ENCODE peak calls at places on chromosome 12, in six cellular contexts. X is Right ventricle myocardium inferior, I is body of pancreas, Y is pulmonary artery endothelial cell, F is skeletal muscle cell, G is RCC 7860. E is an unnamed sample.

GRCh38 chr12:5511644-5512584 is 80.0 kb downstream of the NTF3 start:
- DNase-seq in X (no peak), I (no peak), Y (no peak), F (no peak), G (no peak), E (no peak)

GRCh38 chr12:132761032-132761910 is at the start of gene ANKLE2:
- DNase-seq in X (peak; percentile 82), I (peak; percentile 44), Y (no peak), F (peak; percentile 39), G (peak; percentile 46), E (peak; percentile 32)

GRCh38 chr12:122867701-122868461 is 28.0 kb downstream of the VPS37B start:
- DNase-seq in X (peak; percentile 74), I (peak; percentile 95), Y (peak; percentile 71), F (no peak), G (peak; percentile 5), E (no peak)

GRCh38 chr12:119593578-119594398 is at the start of gene TMEM233:
- DNase-seq in X (peak; percentile 70), I (no peak), Y (no peak), F (no peak), G (no peak), E (no peak)

GRCh38 chr12:11719678-11720099 is 70.2 kb downstream of the ETV6 start:
- DNase-seq in X (peak; percentile 77), I (no peak), Y (peak; percentile 83), F (peak; percentile 91), G (peak; percentile 89), E (no peak)

GRCh38 chr12:10562306-10562933 is 51.0 kb downstream of the MAGOHB start:
- DNase-seq in X (no peak), I (no peak), Y (peak; percentile 3), F (no peak), G (peak; percentile 17), E (peak; percentile 28)

GRCh38 chr12:49983892-49984291 is 11.1 kb downstream of the AQP6 start:
- DNase-seq in X (no peak), I (no peak), Y (peak; percentile 69), F (peak; percentile 70), G (peak; percentile 72), E (no peak)

GRCh38 chr12:6324936-6325750 is 14.7 kb downstream of the PLEKHG6 start:
- DNase-seq in X (no peak), I (peak; percentile 54), Y (no peak), F (no peak), G (no peak), E (no peak)

GRCh38 chr12:21502872-21503271 is 1.3 kb downstream of the GOLT1B start:
- DNase-seq in X (no peak), I (no peak), Y (no peak), F (no peak), G (no peak), E (no peak)

GRCh38 chr12:49730568-49731101 is 10.7 kb upstream of the TMBIM6 start:
- DNase-seq in X (no peak), I (no peak), Y (no peak), F (no peak), G (no peak), E (no peak)

GRCh38 chr12:125683748-125684381 is 618.6 kb downstream of the AACS start:
- DNase-seq in X (no peak), I (peak; percentile 31), Y (no peak), F (no peak), G (no peak), E (no peak)

GRCh38 chr12:14833336-14833735 is 10.0 kb downstream of the ART4 start:
- DNase-seq in X (no peak), I (no peak), Y (no peak), F (no peak), G (no peak), E (no peak)

GRCh38 chr12:52181757-52182156 is 10.1 kb downstream of the KRT80 start:
- DNase-seq in X (peak; percentile 28), I (no peak), Y (no peak), F (no peak), G (no peak), E (no peak)

GRCh38 chr12:93089805-93090569 is 160.9 kb upstream of the EEA1 start:
- DNase-seq in X (no peak), I (no peak), Y (peak; percentile 93), F (peak; percentile 95), G (peak; percentile 80), E (peak; percentile 14)

GRCh38 chr12:87086118-87086891 is 830.1 kb upstream of the MGAT4C start:
- DNase-seq in X (no peak), I (peak; percentile 10), Y (no peak), F (no peak), G (no peak), E (no peak)

GRCh38 chr12:104347374-104348075 is 44.0 kb downstream of the EID3 start:
- DNase-seq in X (no peak), I (no peak), Y (no peak), F (no peak), G (no peak), E (peak; percentile 73)